ENCODE peak calls at places on chromosomes 11 and 22, in eight cellular contexts. One of them, this sample, is unnamed.

GRCh38 chr22:42434283-42434682 is 2.1 kb upstream of the NFAM1 start:
- DNase-seq in WERI-Rb-1: no peak
- DNase-seq in thoracic aorta: no peak
- DNase-seq in B cell: no peak
- DNase-seq in PC-3: no peak
- DNase-seq in AG20443: no peak
- DNase-seq in EL: no peak
- DNase-seq in stimulated activated naive CD8-positive, alpha-beta T cell treated with anti-CD3 and anti-CD28 coated beads, Interleukin-15, Interleukin-2, amounts not matched to agents 100 U/mL and 50 U/mL, for 24 hours: no peak
- DNase-seq in this sample: no peak

GRCh38 chr22:20000246-20001081 is 16.2 kb downstream of the ARVCF start:
- DNase-seq in WERI-Rb-1: peak; percentile 72
- DNase-seq in thoracic aorta: no peak
- DNase-seq in B cell: no peak
- DNase-seq in PC-3: no peak
- DNase-seq in AG20443: no peak
- DNase-seq in EL: no peak
- DNase-seq in stimulated activated naive CD8-positive, alpha-beta T cell treated with anti-CD3 and anti-CD28 coated beads, Interleukin-15, Interleukin-2, amounts not matched to agents 100 U/mL and 50 U/mL, for 24 hours: no peak
- DNase-seq in this sample: peak; percentile 43

GRCh38 chr11:105078283-105078682 is 33.1 kb upstream of the CARD16 start:
- DNase-seq in WERI-Rb-1: no peak
- DNase-seq in thoracic aorta: no peak
- DNase-seq in B cell: no peak
- DNase-seq in PC-3: no peak
- DNase-seq in AG20443: no peak
- DNase-seq in EL: no peak
- DNase-seq in stimulated activated naive CD8-positive, alpha-beta T cell treated with anti-CD3 and anti-CD28 coated beads, Interleukin-15, Interleukin-2, amounts not matched to agents 100 U/mL and 50 U/mL, for 24 hours: no peak
- DNase-seq in this sample: no peak

GRCh38 chr11:2535673-2536439 is 91.0 kb downstream of the KCNQ1 start:
- DNase-seq in WERI-Rb-1: no peak
- DNase-seq in thoracic aorta: no peak
- DNase-seq in B cell: no peak
- DNase-seq in PC-3: no peak
- DNase-seq in AG20443: no peak
- DNase-seq in EL: no peak
- DNase-seq in stimulated activated naive CD8-positive, alpha-beta T cell treated with anti-CD3 and anti-CD28 coated beads, Interleukin-15, Interleukin-2, amounts not matched to agents 100 U/mL and 50 U/mL, for 24 hours: no peak
- DNase-seq in this sample: peak; percentile 80

GRCh38 chr11:7353100-7353499 is 101.4 kb downstream of the SYT9 start:
- DNase-seq in WERI-Rb-1: peak; percentile 8
- DNase-seq in thoracic aorta: no peak
- DNase-seq in B cell: peak; percentile 43
- DNase-seq in PC-3: peak; percentile 55
- DNase-seq in AG20443: peak; percentile 56
- DNase-seq in EL: peak; percentile 34
- DNase-seq in stimulated activated naive CD8-positive, alpha-beta T cell treated with anti-CD3 and anti-CD28 coated beads, Interleukin-15, Interleukin-2, amounts not matched to agents 100 U/mL and 50 U/mL, for 24 hours: peak; percentile 19
- DNase-seq in this sample: no peak

GRCh38 chr22:20803696-20804324 is 29.9 kb downstream of the SERPIND1 start:
- DNase-seq in WERI-Rb-1: peak; percentile 52
- DNase-seq in thoracic aorta: no peak
- DNase-seq in B cell: no peak
- DNase-seq in PC-3: peak; percentile 35
- DNase-seq in AG20443: peak; percentile 52
- DNase-seq in EL: peak; percentile 33
- DNase-seq in stimulated activated naive CD8-positive, alpha-beta T cell treated with anti-CD3 and anti-CD28 coated beads, Interleukin-15, Interleukin-2, amounts not matched to agents 100 U/mL and 50 U/mL, for 24 hours: peak; percentile 52
- DNase-seq in this sample: no peak

GRCh38 chr11:9081153-9081552 is 10.2 kb downstream of the SCUBE2 start:
- DNase-seq in WERI-Rb-1: no peak
- DNase-seq in thoracic aorta: no peak
- DNase-seq in B cell: no peak
- DNase-seq in PC-3: no peak
- DNase-seq in AG20443: no peak
- DNase-seq in EL: no peak
- DNase-seq in stimulated activated naive CD8-positive, alpha-beta T cell treated with anti-CD3 and anti-CD28 coated beads, Interleukin-15, Interleukin-2, amounts not matched to agents 100 U/mL and 50 U/mL, for 24 hours: no peak
- DNase-seq in this sample: no peak

GRCh38 chr11:73359930-73360742 is 16.1 kb upstream of the RELT start:
- DNase-seq in WERI-Rb-1: peak; percentile 64
- DNase-seq in thoracic aorta: no peak
- DNase-seq in B cell: no peak
- DNase-seq in PC-3: peak; percentile 66
- DNase-seq in AG20443: no peak
- DNase-seq in EL: peak; percentile 39
- DNase-seq in stimulated activated naive CD8-positive, alpha-beta T cell treated with anti-CD3 and anti-CD28 coated beads, Interleukin-15, Interleukin-2, amounts not matched to agents 100 U/mL and 50 U/mL, for 24 hours: peak; percentile 55
- DNase-seq in this sample: no peak

GRCh38 chr11:12449961-12450715 is 72.8 kb downstream of the PARVA start:
- DNase-seq in WERI-Rb-1: no peak
- DNase-seq in thoracic aorta: no peak
- DNase-seq in B cell: no peak
- DNase-seq in PC-3: peak; percentile 65
- DNase-seq in AG20443: peak; percentile 30
- DNase-seq in EL: peak; percentile 96
- DNase-seq in stimulated activated naive CD8-positive, alpha-beta T cell treated with anti-CD3 and anti-CD28 coated beads, Interleukin-15, Interleukin-2, amounts not matched to agents 100 U/mL and 50 U/mL, for 24 hours: no peak
- DNase-seq in this sample: no peak

GRCh38 chr11:111976614-111977140 is 39.5 kb downstream of the DIXDC1 start:
- DNase-seq in WERI-Rb-1: no peak
- DNase-seq in thoracic aorta: peak; percentile 36
- DNase-seq in B cell: no peak
- DNase-seq in PC-3: peak; percentile 33
- DNase-seq in AG20443: peak; percentile 39
- DNase-seq in EL: peak; percentile 7
- DNase-seq in stimulated activated naive CD8-positive, alpha-beta T cell treated with anti-CD3 and anti-CD28 coated beads, Interleukin-15, Interleukin-2, amounts not matched to agents 100 U/mL and 50 U/mL, for 24 hours: no peak
- DNase-seq in this sample: no peak